ENCODE peak calls at places on chromosomes 4 and X, in four cellular contexts. P is kidney tubule cell, D is EH, Q is SIG-M5. X is an unnamed sample.

GRCh38 chrX:20479896-20480295 is 213.2 kb upstream of the RPS6KA3 start:
- DNase-seq in Q (no peak), P (no peak), D (no peak), X (no peak)

GRCh38 chr4:143207555-143207954 is 22.8 kb downstream of the USP38 start:
- DNase-seq in D (peak), Q (no peak), P (no peak), X (no peak)

GRCh38 chr4:132125131-132125530 is 1024.0 kb upstream of the PCDH10 start:
- DNase-seq in D (no peak), Q (no peak), P (no peak), X (no peak)

GRCh38 chr4:39319678-39320077 is 46.5 kb downstream of the RFC1 start:
- DNase-seq in P (peak), Q (no peak), D (peak), X (no peak)

GRCh38 chr4:22237155-22237751 is 278.6 kb downstream of the ADGRA3 start:
- DNase-seq in Q (no peak), D (peak), P (peak), X (no peak)

GRCh38 chrX:130877892-130878321 is 25.1 kb downstream of the ENOX2 start:
- DNase-seq in D (no peak), Q (no peak), P (peak), X (no peak)

GRCh38 chrX:85288992-85289723 is 45.4 kb downstream of the ZNF711 start:
- DNase-seq in Q (no peak), P (no peak), D (no peak), X (no peak)

GRCh38 chr4:5957091-5957490 is 61.1 kb downstream of the C4orf50 start:
- DNase-seq in Q (no peak), D (no peak), P (no peak), X (no peak)

GRCh38 chrX:139890991-139891700 is 41.7 kb downstream of the ATP11C start:
- DNase-seq in D (peak), P (peak), Q (no peak), X (no peak)

GRCh38 chr4:167883271-167883670 is 209.1 kb upstream of the ANXA10 start:
- DNase-seq in D (peak), P (no peak), Q (no peak), X (no peak)

GRCh38 chr4:177441061-177441802 is 1.0 kb downstream of the AGA start:
- DNase-seq in P (peak), D (peak), Q (peak), X (no peak)

GRCh38 chr4:3508542-3508941 is 23.7 kb downstream of the LRPAP1 start:
- DNase-seq in P (no peak), Q (no peak), D (no peak), X (no peak)

GRCh38 chr4:106222548-106222947 is 93.5 kb downstream of the TBCK start:
- DNase-seq in Q (no peak), P (no peak), D (no peak), X (no peak)